ENCODE peak calls at places on chromosomes 13 and 19, in eight cellular contexts. G is pancreas, F is testis, E is tibial artery, T is GM23248, S is kidney, L is IMR-90, W is heart right ventricle. I is an unnamed sample.

GRCh38 chr19:44604241-44604640 is 9.1 kb upstream of the IGSF23 start:
- DNase-seq in G (no peak), F (no peak), E (no peak), T (no peak), S (no peak), L (no peak), W (no peak), I (no peak)

GRCh38 chr19:6076675-6077463 is 33.4 kb downstream of the RFX2 start:
- DNase-seq in G (no peak), F (no peak), E (peak), T (peak), S (no peak), L (peak), W (no peak), I (peak)

GRCh38 chr13:112808377-112809140 is 118.7 kb downstream of the ATP11A start:
- DNase-seq in G (no peak), F (no peak), E (peak), T (no peak), S (no peak), L (no peak), W (no peak), I (no peak)

GRCh38 chr13:90918551-90918950 is 428.9 kb upstream of the MIR17HG start:
- DNase-seq in G (no peak), F (no peak), E (no peak), T (peak), S (no peak), L (peak), W (no peak), I (peak)

GRCh38 chr19:14237011-14237941 is 31.3 kb upstream of the ADGRL1 start:
- DNase-seq in G (no peak), F (no peak), E (no peak), T (no peak), S (no peak), L (no peak), W (no peak), I (no peak)

GRCh38 chr19:34642241-34642640 is 34.7 kb downstream of the SCGB2B2 start:
- DNase-seq in G (no peak), F (no peak), E (no peak), T (no peak), S (no peak), L (no peak), W (no peak), I (no peak)

GRCh38 chr13:19345916-19346422 is 164.3 kb upstream of the TUBA3C start:
- DNase-seq in G (peak), F (no peak), E (no peak), T (no peak), S (peak), L (no peak), W (no peak), I (no peak)

GRCh38 chr19:49380391-49380790 is 7.7 kb upstream of the KASH5 start:
- DNase-seq in G (no peak), F (no peak), E (no peak), T (no peak), S (no peak), L (no peak), W (no peak), I (no peak)

GRCh38 chr13:24065172-24065571 is 95.3 kb upstream of the SPATA13 start:
- DNase-seq in G (no peak), F (no peak), E (no peak), T (no peak), S (no peak), L (no peak), W (no peak), I (no peak)

GRCh38 chr19:43504426-43505185 is at the start of gene PHLDB3:
- DNase-seq in G (peak), F (peak), E (peak), T (peak), S (peak), L (peak), W (peak), I (no peak)

GRCh38 chr13:48902421-48902820 is 73.3 kb upstream of the FNDC3A start:
- DNase-seq in G (no peak), F (no peak), E (no peak), T (peak), S (no peak), L (peak), W (no peak), I (no peak)

GRCh38 chr19:6866646-6867255 is 20.6 kb upstream of the ADGRE1 start:
- DNase-seq in G (no peak), F (no peak), E (no peak), T (no peak), S (no peak), L (no peak), W (no peak), I (no peak)

GRCh38 chr19:58351558-58351878 is 1.8 kb downstream of the A1BG start:
- DNase-seq in G (no peak), F (no peak), E (no peak), T (no peak), S (peak), L (no peak), W (no peak), I (no peak)

GRCh38 chr13:50908371-50908770 is 1.2 kb upstream of the RNASEH2B start:
- DNase-seq in G (no peak), F (no peak), E (no peak), T (no peak), S (no peak), L (no peak), W (no peak), I (no peak)

GRCh38 chr13:74203576-74203975 is 69.4 kb upstream of the KLF12 start:
- DNase-seq in G (no peak), F (no peak), E (no peak), T (peak), S (no peak), L (peak), W (no peak), I (peak)

GRCh38 chr19:9362905-9363304 is at the start of gene ZNF177:
- DNase-seq in G (peak), F (peak), E (no peak), T (peak), S (peak), L (no peak), W (no peak), I (peak)

GRCh38 chr13:23671367-23671766 is 101.2 kb downstream of the TNFRSF19 start:
- DNase-seq in G (no peak), F (no peak), E (no peak), T (peak), S (no peak), L (no peak), W (no peak), I (peak)

GRCh38 chr19:11203194-11204075 is 6.1 kb upstream of the KANK2 start:
- DNase-seq in G (peak), F (peak), E (peak), T (peak), S (peak), L (peak), W (peak), I (peak)

DNA sequence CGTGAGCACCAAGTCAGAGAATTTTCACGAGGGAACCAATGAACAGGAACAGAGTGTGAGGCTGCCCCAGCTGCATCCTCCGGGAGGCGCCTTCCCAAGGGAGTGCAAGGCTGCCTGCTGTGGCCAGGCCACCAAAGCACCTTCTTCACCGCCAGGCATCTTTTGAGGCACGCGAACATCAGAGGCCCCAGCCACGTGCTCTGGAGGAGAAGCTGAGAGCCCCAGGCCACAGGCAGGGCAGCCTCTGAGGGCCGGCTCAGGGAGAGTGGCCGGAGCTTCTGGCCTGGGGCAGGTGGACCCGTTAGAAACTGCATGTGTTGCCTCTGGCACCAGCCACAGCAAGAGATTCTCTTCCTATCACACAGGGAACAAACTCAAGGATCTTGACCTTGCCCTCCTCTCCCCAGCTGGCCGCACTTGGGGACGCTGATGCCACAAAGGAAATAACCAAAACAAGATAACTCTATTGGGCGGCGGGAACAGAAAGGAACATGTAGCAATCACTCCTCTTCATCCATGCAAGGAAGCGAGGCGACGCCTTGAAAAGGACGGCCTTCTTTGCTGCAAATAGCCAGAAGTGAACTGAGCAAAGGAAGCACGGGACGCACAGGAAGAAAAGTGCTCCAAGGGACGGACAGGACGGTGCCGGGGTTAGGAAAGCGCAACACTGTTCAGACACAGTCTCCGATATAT is 19.9 kb downstream of the GAS6 start:
- DNase-seq in G (peak), F (peak), E (peak), T (no peak), S (peak), L (no peak), W (no peak), I (no peak)
- H3K27ac ChIP-seq in G (no peak), F (peak), E (no peak), T (no peak), S (no peak), L (no peak), W (peak), I (no peak)

GRCh38 chr19:3625996-3626472 is 556 bp downstream of the CACTIN start:
- DNase-seq in G (no peak), F (no peak), E (no peak), T (peak), S (no peak), L (no peak), W (no peak), I (peak)

GRCh38 chr19:3622224-3622623 is 4.4 kb downstream of the CACTIN start:
- DNase-seq in G (no peak), F (no peak), E (no peak), T (no peak), S (peak), L (no peak), W (no peak), I (no peak)

GRCh38 chr19:3623716-3624115 is 2.9 kb downstream of the CACTIN start:
- DNase-seq in G (peak), F (no peak), E (no peak), T (no peak), S (peak), L (no peak), W (no peak), I (no peak)

GRCh38 chr19:3627351-3627723 is 747 bp upstream of the CACTIN start:
- DNase-seq in G (peak), F (no peak), E (no peak), T (no peak), S (no peak), L (no peak), W (no peak), I (no peak)

GRCh38 chr19:3626473-3627350 is at the start of gene CACTIN:
- DNase-seq in G (peak), F (peak), E (peak), T (peak), S (peak), L (peak), W (peak), I (peak)
- H3K27ac ChIP-seq in G (peak), F (peak), E (peak), T (peak), S (peak), L (peak), W (peak), I (peak)

GRCh38 chr19:18477974-18478373 is 40.0 kb upstream of the ISYNA1 start:
- DNase-seq in G (no peak), F (no peak), E (no peak), T (no peak), S (no peak), L (no peak), W (no peak), I (no peak)
- H3K27ac ChIP-seq in G (no peak), F (no peak), E (peak), T (peak), S (peak), L (peak), W (no peak), I (peak)

GRCh38 chr19:15461694-15462093 is 2.6 kb downstream of the RASAL3 start:
- DNase-seq in G (no peak), F (no peak), E (no peak), T (no peak), S (peak), L (no peak), W (no peak), I (no peak)
- H3K27ac ChIP-seq in G (no peak), F (no peak), E (no peak), T (no peak), S (no peak), L (no peak), W (no peak), I (no peak)

GRCh38 chr13:27140060-27140459 is 31.6 kb downstream of the USP12 start:
- DNase-seq in G (no peak), F (no peak), E (no peak), T (no peak), S (no peak), L (no peak), W (no peak), I (no peak)

GRCh38 chr13:27139565-27139964 is 32.0 kb downstream of the USP12 start:
- DNase-seq in G (no peak), F (no peak), E (no peak), T (no peak), S (no peak), L (no peak), W (no peak), I (no peak)

GRCh38 chr13:27138457-27139093 is 33.0 kb downstream of the USP12 start:
- DNase-seq in G (no peak), F (no peak), E (no peak), T (no peak), S (no peak), L (no peak), W (no peak), I (no peak)

GRCh38 chr13:27135023-27135422 is 36.6 kb downstream of the USP12 start:
- DNase-seq in G (no peak), F (no peak), E (no peak), T (no peak), S (no peak), L (no peak), W (no peak), I (no peak)

DNA sequence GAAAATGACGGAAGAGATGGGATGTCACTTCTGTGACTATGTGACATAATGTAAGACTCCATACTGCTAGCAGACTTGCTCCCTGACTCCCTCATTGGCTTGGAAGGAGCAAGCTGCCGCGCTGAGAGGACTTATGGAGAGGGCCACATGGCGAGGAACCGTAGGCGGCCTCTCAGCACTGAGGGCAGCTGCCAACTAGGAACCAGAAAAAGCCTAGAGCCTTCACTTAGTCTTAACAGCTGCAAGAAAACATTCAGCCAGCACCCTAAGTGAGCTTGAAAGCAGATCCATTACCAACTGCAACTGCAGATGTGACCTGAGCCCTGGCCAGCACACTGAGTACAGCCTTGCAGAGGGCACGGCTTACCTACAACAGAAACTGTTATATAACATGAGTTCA is 33.9 kb downstream of the USP12 start:
- DNase-seq in G (no peak), F (no peak), E (no peak), T (no peak), S (no peak), L (no peak), W (no peak), I (no peak)
- H3K27ac ChIP-seq in G (no peak), F (no peak), E (no peak), T (no peak), S (no peak), L (no peak), W (no peak), I (no peak)

GRCh38 chr19:15447057-15447456 is 2.7 kb downstream of the WIZ start:
- DNase-seq in G (no peak), F (no peak), E (no peak), T (no peak), S (no peak), L (no peak), W (no peak), I (no peak)
- H3K27ac ChIP-seq in G (no peak), F (no peak), E (peak), T (no peak), S (no peak), L (no peak), W (no peak), I (no peak)

GRCh38 chr19:1828279-1829238 is 16.5 kb upstream of the ATP8B3 start:
- DNase-seq in G (peak), F (no peak), E (no peak), T (no peak), S (peak), L (no peak), W (no peak), I (no peak)

GRCh38 chr19:1826557-1827521 is 14.8 kb upstream of the ATP8B3 start:
- DNase-seq in G (peak), F (peak), E (no peak), T (no peak), S (no peak), L (no peak), W (no peak), I (no peak)

GRCh38 chr19:1825909-1826556 is 14.0 kb upstream of the ATP8B3 start:
- DNase-seq in G (peak), F (peak), E (peak), T (peak), S (no peak), L (peak), W (peak), I (peak)

GRCh38 chr19:1829958-1830357 is 17.9 kb upstream of the ATP8B3 start:
- DNase-seq in G (no peak), F (no peak), E (no peak), T (no peak), S (no peak), L (no peak), W (no peak), I (no peak)

DNA sequence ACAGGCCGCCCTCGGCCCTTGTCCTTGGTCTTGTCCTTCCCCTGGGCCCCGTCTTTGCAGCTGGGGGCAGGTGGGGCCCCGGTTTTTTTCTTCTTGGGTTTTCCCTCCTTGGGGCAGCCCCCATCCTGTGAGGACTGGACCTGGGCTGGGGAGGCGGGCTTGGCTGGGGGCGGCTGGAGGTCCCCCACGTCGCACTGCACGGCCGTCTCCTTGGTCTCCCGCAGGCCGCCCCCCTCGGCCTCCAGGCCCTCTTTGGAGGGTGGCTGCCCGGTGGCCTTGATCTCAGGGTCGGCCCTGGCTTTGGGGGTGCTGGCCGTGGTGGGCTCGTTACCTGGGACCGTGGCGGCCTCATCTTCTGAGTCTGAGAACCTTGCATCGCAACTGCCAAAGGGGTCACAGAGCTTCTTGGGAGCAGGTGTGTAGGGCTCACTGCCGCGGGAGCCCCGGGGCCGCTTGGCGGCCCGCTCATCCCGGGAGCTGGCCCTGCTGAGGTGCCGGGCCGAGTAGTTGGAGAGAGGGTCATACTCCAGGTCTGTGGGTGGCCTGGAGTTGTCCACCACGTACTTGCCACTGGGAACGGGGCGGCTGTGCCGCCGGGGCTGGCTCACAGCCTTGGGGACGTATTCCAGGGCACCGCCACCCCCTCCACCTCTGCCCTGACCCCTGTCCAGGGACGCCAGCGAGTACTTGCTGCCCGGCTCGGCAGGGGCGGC is 15.6 kb upstream of the ATP8B3 start:
- DNase-seq in G (peak), F (no peak), E (no peak), T (no peak), S (no peak), L (no peak), W (no peak), I (no peak)
- H3K27ac ChIP-seq in G (no peak), F (peak), E (no peak), T (no peak), S (no peak), L (no peak), W (no peak), I (no peak)

I was measured in fibroblast of lung.